ENCODE peak calls at places on chromosomes 1 and 21, in four cellular contexts. T is A549, O is WTC11, Y is K562. G is an unnamed sample.

GRCh38 chr1:29939086-29939485 is 702.8 kb downstream of the PTPRU start:
- DNase-seq in Y (no peak), O (no peak), T (no peak), G (no peak)

GRCh38 chr1:33410091-33410701 is 20.7 kb downstream of the PHC2 start:
- DNase-seq in O (no peak), Y (no peak), T (no peak), G (no peak)

GRCh38 chr1:222413436-222413835 is 134.5 kb downstream of the HHIPL2 start:
- DNase-seq in O (no peak), T (no peak), Y (no peak), G (no peak)

GRCh38 chr1:21270086-21270689 is 20.1 kb downstream of the ECE1 start:
- DNase-seq in Y (peak; percentile 92), T (peak; percentile 74), O (peak; percentile 96), G (peak; percentile 66)

GRCh38 chr21:27719226-27719625 is 752.3 kb upstream of the ADAMTS5 start:
- DNase-seq in T (no peak), Y (no peak), O (no peak), G (no peak)

GRCh38 chr21:32252136-32252535 is 26.7 kb downstream of the MIS18A start:
- DNase-seq in O (no peak), Y (no peak), T (no peak), G (no peak)

GRCh38 chr1:102318104-102318806 is 321.5 kb upstream of the OLFM3 start:
- DNase-seq in Y (no peak), O (no peak), T (no peak), G (no peak)

GRCh38 chr1:168689726-168690602 is 39.0 kb downstream of the DPT start:
- DNase-seq in O (no peak), T (no peak), Y (no peak), G (peak; percentile 86)

GRCh38 chr1:156584813-156585212 is 5.3 kb downstream of the TTC24 start:
- DNase-seq in T (peak; percentile 57), Y (peak; percentile 63), O (peak; percentile 83), G (peak; percentile 28)

GRCh38 chr1:72230746-72231145 is 51.6 kb downstream of the NEGR1 start:
- DNase-seq in T (no peak), O (no peak), Y (no peak), G (no peak)

GRCh38 chr1:29831500-29832117 is 595.3 kb downstream of the PTPRU start:
- DNase-seq in T (no peak), O (no peak), Y (no peak), G (no peak)

GRCh38 chr1:107617921-107618320 is 347.1 kb downstream of the VAV3 start:
- DNase-seq in T (no peak), Y (no peak), O (peak; percentile 17), G (no peak)

GRCh38 chr1:33738536-33738935 is 125.3 kb upstream of the HMGB4 start:
- DNase-seq in T (no peak), Y (no peak), O (no peak), G (no peak)

GRCh38 chr1:79431341-79431740 is 424.8 kb upstream of the ADGRL4 start:
- DNase-seq in Y (no peak), O (no peak), T (no peak), G (no peak)

GRCh38 chr1:60571811-60572210 is 498.2 kb upstream of the C1orf87 start:
- DNase-seq in Y (no peak), O (no peak), T (no peak), G (no peak)
- TF ChIP-seq NR3C1 in Y (no peak), O (no peak), T (no peak), G (no peak)

GRCh38 chr1:226001088-226001487 is 1.9 kb upstream of the SDE2 start:
- DNase-seq in O (no peak), T (no peak), Y (no peak), G (no peak)

GRCh38 chr1:225999227-225999911 is at the start of gene SDE2:
- DNase-seq in O (peak; percentile 100), Y (peak; percentile 98), T (peak; percentile 88), G (peak; percentile 95)

GRCh38 chr1:225999912-226000337 is 782 bp upstream of the SDE2 start:
- DNase-seq in Y (peak; percentile 38), O (no peak), T (no peak), G (peak; percentile 21)

GRCh38 chr1:225996946-225997545 is 2.1 kb downstream of the SDE2 start:
- DNase-seq in O (no peak), T (no peak), Y (no peak), G (no peak)

GRCh38 chr1:225998560-225999226 is 450 bp downstream of the SDE2 start:
- DNase-seq in T (peak; percentile 47), Y (peak; percentile 43), O (no peak), G (peak; percentile 29)
- TF ChIP-seq NR3C1 in T (no peak), Y (no peak), O (no peak), G (no peak)

DNA sequence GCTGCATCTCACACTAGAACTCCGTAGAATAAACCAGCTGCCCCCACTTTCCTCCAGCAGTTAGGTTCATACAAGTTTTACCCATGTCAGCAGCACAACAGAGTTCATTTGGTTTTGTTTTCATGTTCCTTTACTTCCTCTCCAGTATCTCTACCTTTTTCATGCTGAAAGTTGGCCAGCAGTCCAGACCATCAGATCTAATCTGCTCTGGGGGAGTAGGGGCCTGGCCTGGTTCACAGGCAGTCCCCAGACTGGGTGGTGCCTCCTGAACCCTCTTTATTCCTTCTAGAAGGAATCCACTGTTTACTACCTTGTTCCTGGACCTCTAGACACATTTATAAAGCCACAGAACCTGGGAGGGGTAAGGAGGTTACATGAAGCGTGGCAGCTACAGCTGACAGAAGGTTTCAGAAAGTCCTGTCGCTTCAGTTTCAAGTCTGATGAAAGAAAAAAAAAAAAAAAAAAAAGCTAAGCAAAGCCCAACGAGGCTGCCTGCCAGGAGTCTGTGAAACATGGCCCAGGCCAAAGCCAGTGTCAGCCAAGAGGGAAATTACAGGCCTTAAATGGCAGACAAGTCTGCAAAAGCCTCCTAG is 184.6 kb upstream of the JUN start:
- DNase-seq in T (no peak), Y (peak; percentile 37), O (no peak), G (no peak)
- TF ChIP-seq NR3C1 in T (no peak), Y (no peak), O (no peak), G (no peak)

GRCh38 chr1:3141836-3142235 is 72.8 kb downstream of the PRDM16 start:
- DNase-seq in O (no peak), T (no peak), Y (no peak), G (no peak)

GRCh38 chr1:3142236-3142635 is 73.2 kb downstream of the PRDM16 start:
- DNase-seq in Y (no peak), O (no peak), T (no peak), G (no peak)

GRCh38 chr1:3138623-3139151 is 69.7 kb downstream of the PRDM16 start:
- DNase-seq in T (no peak), O (no peak), Y (no peak), G (no peak)

GRCh38 chr1:3139451-3139852 is 70.4 kb downstream of the PRDM16 start:
- DNase-seq in O (no peak), T (no peak), Y (no peak), G (no peak)

GRCh38 chr1:3139871-3140837 is 71.2 kb downstream of the PRDM16 start:
- DNase-seq in Y (no peak), O (no peak), T (no peak), G (no peak)
- TF ChIP-seq NR3C1 in Y (no peak), O (no peak), T (no peak), G (no peak)

DNA sequence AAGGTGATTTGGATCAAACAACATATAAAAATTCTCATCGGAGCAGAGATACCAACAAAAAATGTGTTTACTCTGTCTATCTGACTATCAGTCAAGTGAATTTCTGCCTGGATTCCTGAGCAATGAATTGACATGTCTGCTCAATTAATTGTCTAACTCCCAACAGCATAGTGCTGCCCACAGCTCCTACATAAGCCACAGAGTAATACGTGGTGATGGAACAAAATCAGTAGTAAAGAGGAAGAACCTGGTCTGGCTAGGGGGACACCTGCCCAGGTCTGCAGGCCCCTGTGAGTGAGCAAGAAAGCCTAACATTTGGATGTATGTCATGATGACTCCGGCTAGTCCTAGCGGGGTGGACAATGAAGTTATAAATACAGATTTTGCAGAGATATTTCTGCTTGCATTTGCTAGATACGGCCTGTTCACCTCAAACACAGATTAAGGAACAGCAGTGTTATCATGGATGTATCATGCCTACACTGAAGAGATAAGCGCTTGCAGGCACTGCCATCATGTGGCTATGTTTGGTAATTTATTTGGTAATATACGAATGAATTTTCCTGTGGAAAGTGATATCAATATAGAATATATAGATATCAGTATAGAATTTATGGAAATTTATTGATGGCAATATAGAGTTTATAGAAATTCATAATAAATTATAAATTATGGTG is 69.6 kb upstream of the LRRC8B start:
- DNase-seq in Y (peak; percentile 35), O (peak; percentile 28), T (peak; percentile 21), G (peak; percentile 23)
- TF ChIP-seq NR3C1 in Y (no peak), O (no peak), T (no peak), G (no peak)